ENCODE peak calls at places on chromosomes 1 and 21, in six cellular contexts. One of them, this sample, is unnamed. For H3K4me1, the result is how much of the 10 kb centered on the place peaks cover.

GRCh38 chr1:77929806-77930205 is 41.4 kb downstream of the NEXN start:
- DNase-seq in upper lobe of right lung: no peak
- DNase-seq in left lung: no peak
- DNase-seq in IMR-90: peak
- DNase-seq in thoracic aorta: no peak
- DNase-seq in H1: no peak
- DNase-seq in this sample: no peak

GRCh38 chr21:46655230-46655629 is 19.8 kb downstream of the PRMT2 start:
- DNase-seq in upper lobe of right lung: no peak
- DNase-seq in left lung: no peak
- DNase-seq in IMR-90: no peak
- DNase-seq in thoracic aorta: no peak
- DNase-seq in H1: no peak
- DNase-seq in this sample: no peak

GRCh38 chr1:236354330-236355147 is 39.5 kb upstream of the EDARADD start:
- DNase-seq in upper lobe of right lung: no peak
- DNase-seq in left lung: no peak
- DNase-seq in IMR-90: no peak
- DNase-seq in thoracic aorta: no peak
- DNase-seq in H1: peak
- DNase-seq in this sample: no peak

GRCh38 chr1:160522136-160522535 is 919 bp downstream of the SLAMF6 start:
- DNase-seq in upper lobe of right lung: no peak
- DNase-seq in left lung: no peak
- DNase-seq in IMR-90: no peak
- DNase-seq in thoracic aorta: no peak
- DNase-seq in H1: no peak
- DNase-seq in this sample: no peak

GRCh38 chr1:211775208-211775607 is 55.4 kb downstream of the LPGAT1 start:
- DNase-seq in upper lobe of right lung: no peak
- DNase-seq in left lung: no peak
- DNase-seq in IMR-90: no peak
- DNase-seq in thoracic aorta: no peak
- DNase-seq in H1: no peak
- DNase-seq in this sample: no peak

GRCh38 chr1:153536618-153537375 is 1.0 kb upstream of the S100A6 start:
- DNase-seq in upper lobe of right lung: peak
- DNase-seq in left lung: peak
- DNase-seq in IMR-90: no peak
- DNase-seq in thoracic aorta: no peak
- DNase-seq in H1: no peak
- DNase-seq in this sample: no peak

GRCh38 chr1:231691618-231692259 is 65.1 kb downstream of the DISC1 start:
- DNase-seq in upper lobe of right lung: no peak
- DNase-seq in left lung: no peak
- DNase-seq in IMR-90: peak
- DNase-seq in thoracic aorta: no peak
- DNase-seq in H1: peak
- DNase-seq in this sample: no peak

GRCh38 chr1:66489146-66489545 is 44.8 kb upstream of the SGIP1 start:
- DNase-seq in upper lobe of right lung: no peak
- DNase-seq in left lung: no peak
- DNase-seq in IMR-90: peak
- DNase-seq in thoracic aorta: no peak
- DNase-seq in H1: no peak
- DNase-seq in this sample: no peak

GRCh38 chr1:41936107-41936506 is 17.4 kb upstream of the HIVEP3 start:
- DNase-seq in upper lobe of right lung: no peak
- DNase-seq in left lung: no peak
- DNase-seq in IMR-90: peak
- DNase-seq in thoracic aorta: no peak
- DNase-seq in H1: no peak
- DNase-seq in this sample: no peak

GRCh38 chr1:84145051-84145450 is 980 bp downstream of the PRKACB start:
- DNase-seq in upper lobe of right lung: no peak
- DNase-seq in left lung: no peak
- DNase-seq in IMR-90: peak
- DNase-seq in thoracic aorta: no peak
- DNase-seq in H1: no peak
- DNase-seq in this sample: no peak

GRCh38 chr1:212328248-212328647 is 43.0 kb downstream of the PPP2R5A start:
- DNase-seq in upper lobe of right lung: no peak
- DNase-seq in left lung: no peak
- DNase-seq in IMR-90: peak
- DNase-seq in thoracic aorta: no peak
- DNase-seq in H1: no peak
- DNase-seq in this sample: no peak

GRCh38 chr1:227268943-227269342 is 49.3 kb downstream of the CDC42BPA start:
- DNase-seq in upper lobe of right lung: no peak
- DNase-seq in left lung: no peak
- DNase-seq in IMR-90: no peak
- DNase-seq in thoracic aorta: no peak
- DNase-seq in H1: no peak
- DNase-seq in this sample: no peak

GRCh38 chr1:115977481-115978258 is 1.4 kb downstream of the SLC22A15 start:
- DNase-seq in upper lobe of right lung: peak
- DNase-seq in left lung: peak
- DNase-seq in IMR-90: no peak
- DNase-seq in thoracic aorta: no peak
- DNase-seq in H1: no peak
- DNase-seq in this sample: no peak

GRCh38 chr1:209895709-209896108 is 42.3 kb upstream of the SYT14 start:
- DNase-seq in upper lobe of right lung: no peak
- DNase-seq in left lung: no peak
- DNase-seq in IMR-90: peak
- DNase-seq in thoracic aorta: no peak
- DNase-seq in H1: no peak
- DNase-seq in this sample: no peak

GRCh38 chr1:107590087-107590486 is 374.9 kb downstream of the VAV3 start:
- DNase-seq in upper lobe of right lung: no peak
- DNase-seq in left lung: no peak
- DNase-seq in IMR-90: no peak
- DNase-seq in thoracic aorta: no peak
- DNase-seq in H1: no peak
- DNase-seq in this sample: no peak
- TF ChIP-seq CTCF in upper lobe of right lung: no peak
- TF ChIP-seq CTCF in left lung: no peak
- TF ChIP-seq CTCF in IMR-90: no peak
- TF ChIP-seq CTCF in thoracic aorta: no peak
- TF ChIP-seq CTCF in H1: no peak
- TF ChIP-seq CTCF in this sample: no peak

GRCh38 chr1:206706806-206707205 is 22.1 kb downstream of the MAPKAPK2 start:
- DNase-seq in upper lobe of right lung: peak
- DNase-seq in left lung: no peak
- DNase-seq in IMR-90: no peak
- DNase-seq in thoracic aorta: no peak
- DNase-seq in H1: no peak
- DNase-seq in this sample: no peak
- H3K4me1 ChIP-seq in upper lobe of right lung: half or more
- H3K4me1 ChIP-seq in left lung: half or more
- H3K4me1 ChIP-seq in IMR-90: under half
- H3K4me1 ChIP-seq in thoracic aorta: under half
- H3K4me1 ChIP-seq in H1: under half
- H3K4me1 ChIP-seq in this sample: half or more

DNA sequence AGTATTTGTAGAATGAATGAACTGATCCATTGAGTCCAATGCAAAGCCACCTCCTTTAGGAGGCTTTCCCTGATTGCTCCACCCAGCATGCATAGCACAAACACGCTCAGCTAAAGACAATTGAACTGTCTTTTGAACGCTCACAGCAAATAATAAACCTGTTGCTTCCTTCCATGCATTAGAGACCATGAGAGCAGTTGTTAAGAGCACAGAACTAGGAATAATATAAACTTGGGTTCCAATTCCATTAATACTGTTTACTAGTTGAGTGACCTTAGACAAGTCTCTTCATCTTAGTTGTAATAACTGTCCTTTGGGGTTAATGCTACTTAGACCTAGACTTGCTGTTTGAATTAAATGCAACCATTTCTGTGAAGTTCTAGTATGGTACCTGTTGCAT is 5.9 kb upstream of the MEF2D start:
- DNase-seq in upper lobe of right lung: no peak
- DNase-seq in left lung: no peak
- DNase-seq in IMR-90: no peak
- DNase-seq in thoracic aorta: no peak
- DNase-seq in H1: no peak
- DNase-seq in this sample: no peak
- H3K27ac ChIP-seq in upper lobe of right lung: no peak
- H3K27ac ChIP-seq in left lung: no peak
- H3K27ac ChIP-seq in IMR-90: no peak
- H3K27ac ChIP-seq in thoracic aorta: peak
- H3K27ac ChIP-seq in H1: no peak
- H3K27ac ChIP-seq in this sample: no peak

DNA sequence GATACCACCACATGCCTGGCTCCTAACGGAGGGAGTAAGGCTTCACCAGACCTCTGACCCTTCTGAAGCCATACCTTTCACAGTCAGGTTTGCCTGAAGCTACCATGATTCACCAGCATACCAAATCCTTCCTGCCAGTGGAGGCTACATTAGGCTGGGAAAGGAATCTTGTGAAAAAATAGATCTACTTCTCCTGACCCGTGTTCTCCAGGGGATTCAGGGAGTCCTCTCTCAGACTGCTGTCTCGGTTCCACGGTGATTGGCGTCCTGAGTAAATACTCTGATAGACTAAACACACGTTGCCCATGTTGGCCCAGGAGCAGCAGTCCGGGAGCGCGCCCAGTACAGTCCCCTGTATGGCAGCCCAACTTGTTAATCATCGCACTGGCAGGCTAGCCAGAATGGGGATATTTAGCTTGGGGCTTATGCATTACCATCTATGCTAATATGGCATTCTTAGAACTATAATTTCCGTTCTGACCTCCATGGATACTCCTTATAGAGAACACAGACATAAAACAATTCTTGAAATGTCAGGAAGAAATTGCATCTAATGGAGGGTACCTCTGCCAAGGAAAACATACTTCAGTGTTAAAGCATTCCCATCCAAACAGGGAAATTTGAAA is 173.2 kb downstream of the ROR1 start:
- DNase-seq in upper lobe of right lung: no peak
- DNase-seq in left lung: no peak
- DNase-seq in IMR-90: no peak
- DNase-seq in thoracic aorta: peak
- DNase-seq in H1: no peak
- DNase-seq in this sample: no peak
- TF ChIP-seq CTCF in upper lobe of right lung: no peak
- TF ChIP-seq CTCF in left lung: no peak
- TF ChIP-seq CTCF in IMR-90: no peak
- TF ChIP-seq CTCF in thoracic aorta: no peak
- TF ChIP-seq CTCF in H1: no peak
- TF ChIP-seq CTCF in this sample: no peak

GRCh38 chr1:173862769-173863223 is 5.0 kb downstream of the GAS5 start:
- DNase-seq in upper lobe of right lung: no peak
- DNase-seq in left lung: no peak
- DNase-seq in IMR-90: no peak
- DNase-seq in thoracic aorta: no peak
- DNase-seq in H1: no peak
- DNase-seq in this sample: no peak

GRCh38 chr1:173866462-173866861 is 1.3 kb downstream of the GAS5 start:
- DNase-seq in upper lobe of right lung: no peak
- DNase-seq in left lung: no peak
- DNase-seq in IMR-90: no peak
- DNase-seq in thoracic aorta: no peak
- DNase-seq in H1: no peak
- DNase-seq in this sample: no peak

GRCh38 chr1:173865468-173866164 is 2.2 kb downstream of the GAS5 start:
- DNase-seq in upper lobe of right lung: no peak
- DNase-seq in left lung: no peak
- DNase-seq in IMR-90: no peak
- DNase-seq in thoracic aorta: no peak
- DNase-seq in H1: no peak
- DNase-seq in this sample: no peak

GRCh38 chr1:173863224-173864151 is 4.3 kb downstream of the GAS5 start:
- DNase-seq in upper lobe of right lung: no peak
- DNase-seq in left lung: no peak
- DNase-seq in IMR-90: no peak
- DNase-seq in thoracic aorta: no peak
- DNase-seq in H1: no peak
- DNase-seq in this sample: no peak

GRCh38 chr1:173864179-173864867 is 3.5 kb downstream of the GAS5 start:
- DNase-seq in upper lobe of right lung: no peak
- DNase-seq in left lung: no peak
- DNase-seq in IMR-90: peak
- DNase-seq in thoracic aorta: no peak
- DNase-seq in H1: no peak
- DNase-seq in this sample: no peak
- H3K4me1 ChIP-seq in upper lobe of right lung: under half
- H3K4me1 ChIP-seq in left lung: under half
- H3K4me1 ChIP-seq in IMR-90: under half
- H3K4me1 ChIP-seq in thoracic aorta: under half
- H3K4me1 ChIP-seq in H1: under half
- H3K4me1 ChIP-seq in this sample: under half

GRCh38 chr21:43927591-43928229 is 62.7 kb downstream of the AGPAT3 start:
- DNase-seq in upper lobe of right lung: no peak
- DNase-seq in left lung: no peak
- DNase-seq in IMR-90: no peak
- DNase-seq in thoracic aorta: no peak
- DNase-seq in H1: no peak
- DNase-seq in this sample: no peak
- H3K27ac ChIP-seq in upper lobe of right lung: no peak
- H3K27ac ChIP-seq in left lung: no peak
- H3K27ac ChIP-seq in IMR-90: no peak
- H3K27ac ChIP-seq in thoracic aorta: no peak
- H3K27ac ChIP-seq in H1: no peak
- H3K27ac ChIP-seq in this sample: no peak

GRCh38 chr1:218475275-218475674 is 130.1 kb downstream of the TGFB2 start:
- DNase-seq in upper lobe of right lung: no peak
- DNase-seq in left lung: no peak
- DNase-seq in IMR-90: peak
- DNase-seq in thoracic aorta: no peak
- DNase-seq in H1: no peak
- DNase-seq in this sample: no peak
- TF ChIP-seq CTCF in upper lobe of right lung: no peak
- TF ChIP-seq CTCF in left lung: no peak
- TF ChIP-seq CTCF in IMR-90: no peak
- TF ChIP-seq CTCF in thoracic aorta: no peak
- TF ChIP-seq CTCF in H1: no peak
- TF ChIP-seq CTCF in this sample: no peak

DNA sequence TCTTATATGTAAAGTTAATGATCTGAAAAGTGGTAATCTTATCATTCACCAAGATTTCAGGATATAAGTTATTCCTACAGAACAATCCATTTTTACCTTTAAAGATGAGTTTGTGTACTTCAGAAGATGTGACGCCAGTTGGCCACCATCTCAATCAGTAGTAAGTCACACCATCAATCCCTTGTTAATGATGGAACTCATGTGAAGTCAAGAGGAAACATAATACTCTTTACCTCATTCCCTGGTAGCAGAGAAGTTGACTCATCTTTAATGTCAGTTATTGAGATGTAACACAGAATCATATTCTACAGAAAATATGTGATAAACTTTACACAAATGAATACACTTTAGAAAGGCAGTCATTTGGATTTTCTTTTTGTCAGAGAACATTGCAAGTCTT is 38.2 kb downstream of the MRPL39 start:
- DNase-seq in upper lobe of right lung: no peak
- DNase-seq in left lung: no peak
- DNase-seq in IMR-90: peak
- DNase-seq in thoracic aorta: no peak
- DNase-seq in H1: no peak
- DNase-seq in this sample: no peak
- H3K4me1 ChIP-seq in upper lobe of right lung: under half
- H3K4me1 ChIP-seq in left lung: under half
- H3K4me1 ChIP-seq in IMR-90: under half
- H3K4me1 ChIP-seq in thoracic aorta: under half
- H3K4me1 ChIP-seq in H1: under half
- H3K4me1 ChIP-seq in this sample: under half

This sample was measured in CD8-positive, alpha-beta T cell.